ENCODE peak calls at places on chromosome X, in ten cellular contexts. One of them, this sample, is unnamed.

GRCh38 chrX:68944211-68944610 is 115.4 kb downstream of the EFNB1 start:
- DNase-seq in heart left ventricle: no peak
- DNase-seq in IMR-90: no peak
- DNase-seq in K562: no peak
- DNase-seq in transverse colon: no peak
- DNase-seq in Peyer's patch: no peak
- DNase-seq in H1: no peak
- DNase-seq in right lobe of liver: no peak
- DNase-seq in GM12891: no peak
- DNase-seq in ovary: no peak
- DNase-seq in this sample: no peak

GRCh38 chrX:110442631-110443030 is 84.0 kb downstream of the RTL9 start:
- DNase-seq in heart left ventricle: no peak
- DNase-seq in IMR-90: peak
- DNase-seq in K562: peak
- DNase-seq in transverse colon: no peak
- DNase-seq in Peyer's patch: no peak
- DNase-seq in H1: no peak
- DNase-seq in right lobe of liver: no peak
- DNase-seq in GM12891: peak
- DNase-seq in ovary: no peak
- DNase-seq in this sample: no peak

GRCh38 chrX:13699183-13699826 is 10.4 kb downstream of the RAB9A start:
- DNase-seq in heart left ventricle: no peak
- DNase-seq in IMR-90: peak
- DNase-seq in K562: peak
- DNase-seq in transverse colon: peak
- DNase-seq in Peyer's patch: peak
- DNase-seq in H1: no peak
- DNase-seq in right lobe of liver: no peak
- DNase-seq in GM12891: no peak
- DNase-seq in ovary: no peak
- DNase-seq in this sample: no peak

GRCh38 chrX:109967151-109967550 is 35.8 kb upstream of the TMEM164 start:
- DNase-seq in heart left ventricle: no peak
- DNase-seq in IMR-90: peak
- DNase-seq in K562: no peak
- DNase-seq in transverse colon: no peak
- DNase-seq in Peyer's patch: no peak
- DNase-seq in H1: no peak
- DNase-seq in right lobe of liver: no peak
- DNase-seq in GM12891: no peak
- DNase-seq in ovary: no peak
- DNase-seq in this sample: no peak

GRCh38 chrX:51336584-51336983 is 4.0 kb downstream of the NUDT10 start:
- DNase-seq in heart left ventricle: no peak
- DNase-seq in IMR-90: peak
- DNase-seq in K562: peak
- DNase-seq in transverse colon: no peak
- DNase-seq in Peyer's patch: no peak
- DNase-seq in H1: no peak
- DNase-seq in right lobe of liver: peak
- DNase-seq in GM12891: no peak
- DNase-seq in ovary: no peak
- DNase-seq in this sample: no peak

GRCh38 chrX:139929876-139930275 is 3.0 kb downstream of the ATP11C start:
- DNase-seq in heart left ventricle: no peak
- DNase-seq in IMR-90: no peak
- DNase-seq in K562: no peak
- DNase-seq in transverse colon: no peak
- DNase-seq in Peyer's patch: no peak
- DNase-seq in H1: no peak
- DNase-seq in right lobe of liver: no peak
- DNase-seq in GM12891: no peak
- DNase-seq in ovary: no peak
- DNase-seq in this sample: no peak

GRCh38 chrX:130829526-130830515 is 73.2 kb downstream of the ENOX2 start:
- DNase-seq in heart left ventricle: no peak
- DNase-seq in IMR-90: no peak
- DNase-seq in K562: no peak
- DNase-seq in transverse colon: no peak
- DNase-seq in Peyer's patch: no peak
- DNase-seq in H1: no peak
- DNase-seq in right lobe of liver: no peak
- DNase-seq in GM12891: no peak
- DNase-seq in ovary: no peak
- DNase-seq in this sample: no peak

GRCh38 chrX:125628435-125628834 is 308.8 kb downstream of the TEX13C start:
- DNase-seq in heart left ventricle: no peak
- DNase-seq in IMR-90: no peak
- DNase-seq in K562: no peak
- DNase-seq in transverse colon: no peak
- DNase-seq in Peyer's patch: no peak
- DNase-seq in H1: no peak
- DNase-seq in right lobe of liver: no peak
- DNase-seq in GM12891: no peak
- DNase-seq in ovary: no peak
- DNase-seq in this sample: no peak

GRCh38 chrX:40109288-40110008 is 11.7 kb upstream of the BCOR start:
- DNase-seq in heart left ventricle: peak
- DNase-seq in IMR-90: peak
- DNase-seq in K562: peak
- DNase-seq in transverse colon: peak
- DNase-seq in Peyer's patch: no peak
- DNase-seq in H1: no peak
- DNase-seq in right lobe of liver: peak
- DNase-seq in GM12891: no peak
- DNase-seq in ovary: peak
- DNase-seq in this sample: no peak

GRCh38 chrX:67893931-67894330 is 350.1 kb downstream of the AR start:
- DNase-seq in heart left ventricle: no peak
- DNase-seq in IMR-90: peak
- DNase-seq in K562: peak
- DNase-seq in transverse colon: no peak
- DNase-seq in Peyer's patch: no peak
- DNase-seq in H1: no peak
- DNase-seq in right lobe of liver: no peak
- DNase-seq in GM12891: no peak
- DNase-seq in ovary: no peak
- DNase-seq in this sample: no peak

GRCh38 chrX:153766098-153766817 is 2.2 kb downstream of the PLXNB3 start:
- DNase-seq in heart left ventricle: peak
- DNase-seq in IMR-90: peak
- DNase-seq in K562: peak
- DNase-seq in transverse colon: peak
- DNase-seq in Peyer's patch: peak
- DNase-seq in H1: no peak
- DNase-seq in right lobe of liver: peak
- DNase-seq in GM12891: peak
- DNase-seq in ovary: peak
- DNase-seq in this sample: no peak

GRCh38 chrX:43655961-43656494 is at the start of gene MAOA:
- DNase-seq in heart left ventricle: peak
- DNase-seq in IMR-90: no peak
- DNase-seq in K562: no peak
- DNase-seq in transverse colon: peak
- DNase-seq in Peyer's patch: peak
- DNase-seq in H1: peak
- DNase-seq in right lobe of liver: peak
- DNase-seq in GM12891: no peak
- DNase-seq in ovary: peak
- DNase-seq in this sample: peak

GRCh38 chrX:109040057-109040456 is 303.7 kb upstream of the IRS4 start:
- DNase-seq in heart left ventricle: no peak
- DNase-seq in IMR-90: no peak
- DNase-seq in K562: no peak
- DNase-seq in transverse colon: no peak
- DNase-seq in Peyer's patch: no peak
- DNase-seq in H1: no peak
- DNase-seq in right lobe of liver: no peak
- DNase-seq in GM12891: no peak
- DNase-seq in ovary: no peak
- DNase-seq in this sample: no peak

GRCh38 chrX:139691493-139691842 is 16.5 kb downstream of the MCF2 start:
- DNase-seq in heart left ventricle: no peak
- DNase-seq in IMR-90: no peak
- DNase-seq in K562: no peak
- DNase-seq in transverse colon: no peak
- DNase-seq in Peyer's patch: no peak
- DNase-seq in H1: no peak
- DNase-seq in right lobe of liver: no peak
- DNase-seq in GM12891: no peak
- DNase-seq in ovary: peak
- DNase-seq in this sample: no peak

GRCh38 chrX:98795636-98796035 is 1614.4 kb downstream of the PCDH19 start:
- DNase-seq in heart left ventricle: no peak
- DNase-seq in IMR-90: no peak
- DNase-seq in K562: no peak
- DNase-seq in transverse colon: no peak
- DNase-seq in Peyer's patch: no peak
- DNase-seq in H1: no peak
- DNase-seq in right lobe of liver: no peak
- DNase-seq in GM12891: no peak
- DNase-seq in ovary: no peak
- DNase-seq in this sample: no peak

GRCh38 chrX:24464836-24465523 is at the start of gene PDK3:
- DNase-seq in heart left ventricle: peak
- DNase-seq in IMR-90: peak
- DNase-seq in K562: peak
- DNase-seq in transverse colon: peak
- DNase-seq in Peyer's patch: peak
- DNase-seq in H1: peak
- DNase-seq in right lobe of liver: peak
- DNase-seq in GM12891: peak
- DNase-seq in ovary: peak
- DNase-seq in this sample: no peak
- TF ChIP-seq POLR2A in heart left ventricle: peak
- TF ChIP-seq POLR2A in IMR-90: no peak
- TF ChIP-seq POLR2A in K562: no peak
- TF ChIP-seq POLR2A in transverse colon: peak
- TF ChIP-seq POLR2A in Peyer's patch: peak
- TF ChIP-seq POLR2A in H1: peak
- TF ChIP-seq POLR2A in right lobe of liver: peak
- TF ChIP-seq POLR2A in GM12891: no peak
- TF ChIP-seq POLR2A in ovary: peak
- TF ChIP-seq POLR2A in this sample: no peak

DNA sequence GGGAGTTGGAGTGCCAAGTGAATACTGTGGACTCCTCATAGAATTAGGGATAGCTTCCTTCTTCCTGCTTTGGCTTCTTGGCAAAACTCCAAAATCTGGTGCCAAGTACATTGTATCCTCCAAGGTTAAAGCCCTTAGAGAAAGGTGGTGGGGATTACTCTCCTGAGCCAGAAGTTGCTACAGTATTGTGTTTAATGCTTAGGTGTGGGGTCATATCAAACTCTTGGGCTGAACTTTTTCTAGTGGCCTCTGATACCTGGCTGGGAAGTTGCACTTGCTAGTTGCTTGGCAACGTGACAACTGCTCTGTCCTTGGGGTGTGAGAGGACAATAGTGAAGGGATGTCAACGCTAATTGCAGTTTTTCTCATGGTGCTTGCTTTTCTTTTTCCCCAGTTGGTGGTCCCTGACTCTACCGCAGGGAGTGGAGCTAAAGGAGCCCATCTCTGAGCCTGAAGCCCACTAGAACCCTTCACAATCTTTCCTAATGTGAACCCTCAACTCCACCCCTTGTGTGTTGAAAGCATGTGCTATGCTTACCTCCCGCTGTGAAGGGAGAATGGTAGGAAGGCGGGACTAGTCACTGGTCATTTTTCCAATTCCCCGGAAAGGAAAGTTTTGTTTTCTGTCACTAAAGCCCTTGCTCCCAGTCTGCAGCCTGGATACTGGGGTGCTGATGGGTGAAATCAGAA is 35.5 kb downstream of the DLG3 start:
- DNase-seq in heart left ventricle: peak
- DNase-seq in IMR-90: no peak
- DNase-seq in K562: no peak
- DNase-seq in transverse colon: peak
- DNase-seq in Peyer's patch: peak
- DNase-seq in H1: no peak
- DNase-seq in right lobe of liver: no peak
- DNase-seq in GM12891: no peak
- DNase-seq in ovary: no peak
- DNase-seq in this sample: no peak
- TF ChIP-seq POLR2A in heart left ventricle: no peak
- TF ChIP-seq POLR2A in IMR-90: no peak
- TF ChIP-seq POLR2A in K562: no peak
- TF ChIP-seq POLR2A in transverse colon: no peak
- TF ChIP-seq POLR2A in Peyer's patch: no peak
- TF ChIP-seq POLR2A in H1: no peak
- TF ChIP-seq POLR2A in right lobe of liver: no peak
- TF ChIP-seq POLR2A in GM12891: no peak
- TF ChIP-seq POLR2A in ovary: no peak
- TF ChIP-seq POLR2A in this sample: no peak

GRCh38 chrX:73940893-73941470 is 363.0 kb upstream of the ZCCHC13 start:
- DNase-seq in heart left ventricle: no peak
- DNase-seq in IMR-90: no peak
- DNase-seq in K562: no peak
- DNase-seq in transverse colon: no peak
- DNase-seq in Peyer's patch: no peak
- DNase-seq in H1: no peak
- DNase-seq in right lobe of liver: no peak
- DNase-seq in GM12891: no peak
- DNase-seq in ovary: no peak
- DNase-seq in this sample: no peak

GRCh38 chrX:73943572-73943899 is 360.4 kb upstream of the ZCCHC13 start:
- DNase-seq in heart left ventricle: no peak
- DNase-seq in IMR-90: no peak
- DNase-seq in K562: no peak
- DNase-seq in transverse colon: no peak
- DNase-seq in Peyer's patch: no peak
- DNase-seq in H1: no peak
- DNase-seq in right lobe of liver: no peak
- DNase-seq in GM12891: no peak
- DNase-seq in ovary: no peak
- DNase-seq in this sample: no peak

GRCh38 chrX:73944582-73944947 is 359.4 kb upstream of the ZCCHC13 start:
- DNase-seq in heart left ventricle: no peak
- DNase-seq in IMR-90: peak
- DNase-seq in K562: no peak
- DNase-seq in transverse colon: no peak
- DNase-seq in Peyer's patch: no peak
- DNase-seq in H1: no peak
- DNase-seq in right lobe of liver: no peak
- DNase-seq in GM12891: no peak
- DNase-seq in ovary: no peak
- DNase-seq in this sample: no peak

GRCh38 chrX:73943900-73944581 is 359.9 kb upstream of the ZCCHC13 start:
- DNase-seq in heart left ventricle: peak
- DNase-seq in IMR-90: peak
- DNase-seq in K562: peak
- DNase-seq in transverse colon: peak
- DNase-seq in Peyer's patch: peak
- DNase-seq in H1: peak
- DNase-seq in right lobe of liver: peak
- DNase-seq in GM12891: peak
- DNase-seq in ovary: peak
- DNase-seq in this sample: no peak
- TF ChIP-seq POLR2A in heart left ventricle: no peak
- TF ChIP-seq POLR2A in IMR-90: peak
- TF ChIP-seq POLR2A in K562: peak
- TF ChIP-seq POLR2A in transverse colon: peak
- TF ChIP-seq POLR2A in Peyer's patch: peak
- TF ChIP-seq POLR2A in H1: peak
- TF ChIP-seq POLR2A in right lobe of liver: peak
- TF ChIP-seq POLR2A in GM12891: peak
- TF ChIP-seq POLR2A in ovary: peak
- TF ChIP-seq POLR2A in this sample: no peak

GRCh38 chrX:49238735-49239134 is 3.5 kb downstream of the CCDC22 start:
- DNase-seq in heart left ventricle: no peak
- DNase-seq in IMR-90: no peak
- DNase-seq in K562: no peak
- DNase-seq in transverse colon: no peak
- DNase-seq in Peyer's patch: no peak
- DNase-seq in H1: no peak
- DNase-seq in right lobe of liver: no peak
- DNase-seq in GM12891: no peak
- DNase-seq in ovary: no peak
- DNase-seq in this sample: no peak
- TF ChIP-seq POLR2A in heart left ventricle: no peak
- TF ChIP-seq POLR2A in IMR-90: no peak
- TF ChIP-seq POLR2A in K562: no peak
- TF ChIP-seq POLR2A in transverse colon: no peak
- TF ChIP-seq POLR2A in Peyer's patch: no peak
- TF ChIP-seq POLR2A in H1: no peak
- TF ChIP-seq POLR2A in right lobe of liver: no peak
- TF ChIP-seq POLR2A in GM12891: no peak
- TF ChIP-seq POLR2A in ovary: no peak
- TF ChIP-seq POLR2A in this sample: no peak